ENCODE peak calls at places on chromosomes 5 and 9, in six cellular contexts. H is stimulated activated CD4-positive, alpha-beta T cell treated with anti-CD3 and anti-CD28 coated beads, Interleukin-15, amount 100 ng/mL, for 1 hour; X is cardiac muscle cell; E is fibroblast of lung; U is activated CD8-positive, alpha-beta memory T cell treated with anti-CD3 and anti-CD28 coated beads, Interleukin-2, amount 50 U/mL, for 48 hours; B is C1 segment of cervical spinal cord. L is an unnamed sample.
A peak's percentile ranks its signal among the peaks of the same experiment; 100 is the strongest.

GRCh38 chr5:174752121-174752520 is 27.7 kb downstream of the MSX2 start:
- DNase-seq in H (no peak), X (no peak), E (no peak), U (no peak), B (no peak), L (no peak)

GRCh38 chr5:132136906-132137305 is 63.3 kb downstream of the CSF2 start:
- DNase-seq in H (no peak), X (no peak), E (peak; percentile 93), U (no peak), B (no peak), L (no peak)

GRCh38 chr5:112179290-112179689 is 239.8 kb downstream of the EPB41L4A start:
- DNase-seq in H (no peak), X (no peak), E (no peak), U (no peak), B (no peak), L (no peak)

GRCh38 chr5:65141487-65141886 is 340.2 kb downstream of the ADAMTS6 start:
- DNase-seq in H (no peak), X (no peak), E (peak; percentile 51), U (no peak), B (no peak), L (no peak)

GRCh38 chr9:4299006-4299795 is 667 bp downstream of the GLIS3 start:
- DNase-seq in H (peak; percentile 8), X (peak; percentile 54), E (peak; percentile 64), U (peak; percentile 62), B (peak; percentile 40), L (peak; percentile 89)

GRCh38 chr5:50715001-50715400 is 48.6 kb downstream of the PARP8 start:
- DNase-seq in H (no peak), X (no peak), E (no peak), U (no peak), B (no peak), L (no peak)

GRCh38 chr5:19125956-19126713 is 861.9 kb downstream of the CDH18 start:
- DNase-seq in H (no peak), X (no peak), E (peak; percentile 2), U (no peak), B (no peak), L (no peak)

GRCh38 chr5:118794281-118794680 is 194.1 kb downstream of the DTWD2 start:
- DNase-seq in H (no peak), X (no peak), E (no peak), U (no peak), B (no peak), L (no peak)

GRCh38 chr9:132651259-132651658 is 18.5 kb downstream of the DDX31 start:
- DNase-seq in H (no peak), X (no peak), E (peak; percentile 93), U (no peak), B (no peak), L (no peak)

GRCh38 chr9:129317179-129318011 is 139.3 kb upstream of the IER5L start:
- DNase-seq in H (no peak), X (peak; percentile 61), E (peak; percentile 45), U (peak; percentile 56), B (no peak), L (peak; percentile 7)